ENCODE peak calls at places on chromosome 10, in nine cellular contexts. X is lung, W is uterus, R is hepatocyte, T is epithelial cell of esophagus, L is brain microvascular endothelial cell, E is GM20000, F is retinal pigment epithelial cell, C is GM12865. O is an unnamed sample.

GRCh38 chr10:84097787-84098353 is 41.4 kb upstream of the GHITM start:
- DNase-seq in X (no peak), W (no peak), R (peak), T (peak), L (no peak), E (no peak), F (no peak), C (peak), O (peak)

GRCh38 chr10:120517881-120518484 is 61.0 kb downstream of the PLPP4 start:
- DNase-seq in X (no peak), W (no peak), R (no peak), T (no peak), L (no peak), E (no peak), F (no peak), C (no peak), O (no peak)

GRCh38 chr10:72011468-72011867 is 47.3 kb downstream of the CHST3 start:
- DNase-seq in X (no peak), W (no peak), R (no peak), T (no peak), L (no peak), E (no peak), F (no peak), C (no peak), O (no peak)

GRCh38 chr10:112491144-112491543 is 44.1 kb downstream of the VTI1A start:
- DNase-seq in X (no peak), W (no peak), R (no peak), T (peak), L (peak), E (no peak), F (no peak), C (no peak), O (peak)

GRCh38 chr10:70866424-70866823 is 21.9 kb downstream of the PCBD1 start:
- DNase-seq in X (no peak), W (no peak), R (no peak), T (peak), L (peak), E (no peak), F (no peak), C (peak), O (peak)

GRCh38 chr10:85851300-85851699 is 515.3 kb downstream of the GRID1 start:
- DNase-seq in X (no peak), W (no peak), R (peak), T (peak), L (peak), E (peak), F (no peak), C (no peak), O (peak)

GRCh38 chr10:68330852-68331454 is 911 bp upstream of the HNRNPH3 start:
- DNase-seq in X (no peak), W (peak), R (peak), T (peak), L (no peak), E (no peak), F (no peak), C (peak), O (no peak)

GRCh38 chr10:72260215-72260587 is 13.5 kb upstream of the DDIT4 start:
- DNase-seq in X (no peak), W (no peak), R (no peak), T (no peak), L (no peak), E (no peak), F (no peak), C (no peak), O (no peak)

GRCh38 chr10:114822771-114823463 is 1.3 kb downstream of the FHIP2A start:
- DNase-seq in X (no peak), W (no peak), R (peak), T (peak), L (no peak), E (no peak), F (no peak), C (no peak), O (peak)

GRCh38 chr10:132793871-132794849 is 8.2 kb upstream of the NKX6-2 start:
- DNase-seq in X (no peak), W (no peak), R (no peak), T (no peak), L (no peak), E (no peak), F (no peak), C (no peak), O (no peak)
- TF ChIP-seq CTCF in X (no peak), W (no peak), R (no peak), T (no peak), L (no peak), E (no peak), F (peak), C (no peak), O (no peak)

GRCh38 chr10:17503795-17504194 is 49.4 kb upstream of the ST8SIA6 start:
- DNase-seq in X (no peak), W (no peak), R (no peak), T (no peak), L (no peak), E (no peak), F (no peak), C (no peak), O (no peak)
- TF ChIP-seq CTCF in X (no peak), W (no peak), R (no peak), T (no peak), L (no peak), E (no peak), F (no peak), C (no peak), O (no peak)

GRCh38 chr10:35934637-35934995 is 292.5 kb upstream of the FZD8 start:
- DNase-seq in X (no peak), W (no peak), R (no peak), T (no peak), L (no peak), E (no peak), F (no peak), C (peak), O (no peak)

GRCh38 chr10:35938160-35938559 is 296.1 kb upstream of the FZD8 start:
- DNase-seq in X (no peak), W (no peak), R (no peak), T (no peak), L (no peak), E (no peak), F (no peak), C (no peak), O (no peak)

GRCh38 chr10:35933940-35934636 is 292.0 kb upstream of the FZD8 start:
- DNase-seq in X (no peak), W (no peak), R (no peak), T (no peak), L (no peak), E (no peak), F (no peak), C (no peak), O (no peak)

GRCh38 chr10:35940067-35940989 is 298.2 kb upstream of the FZD8 start:
- DNase-seq in X (no peak), W (peak), R (peak), T (no peak), L (no peak), E (no peak), F (no peak), C (no peak), O (no peak)

GRCh38 chr10:35937538-35937937 is 295.4 kb upstream of the FZD8 start:
- DNase-seq in X (no peak), W (no peak), R (no peak), T (no peak), L (no peak), E (no peak), F (no peak), C (no peak), O (no peak)
- TF ChIP-seq CTCF in X (no peak), W (no peak), R (no peak), T (no peak), L (no peak), E (no peak), F (no peak), C (no peak), O (no peak)

DNA sequence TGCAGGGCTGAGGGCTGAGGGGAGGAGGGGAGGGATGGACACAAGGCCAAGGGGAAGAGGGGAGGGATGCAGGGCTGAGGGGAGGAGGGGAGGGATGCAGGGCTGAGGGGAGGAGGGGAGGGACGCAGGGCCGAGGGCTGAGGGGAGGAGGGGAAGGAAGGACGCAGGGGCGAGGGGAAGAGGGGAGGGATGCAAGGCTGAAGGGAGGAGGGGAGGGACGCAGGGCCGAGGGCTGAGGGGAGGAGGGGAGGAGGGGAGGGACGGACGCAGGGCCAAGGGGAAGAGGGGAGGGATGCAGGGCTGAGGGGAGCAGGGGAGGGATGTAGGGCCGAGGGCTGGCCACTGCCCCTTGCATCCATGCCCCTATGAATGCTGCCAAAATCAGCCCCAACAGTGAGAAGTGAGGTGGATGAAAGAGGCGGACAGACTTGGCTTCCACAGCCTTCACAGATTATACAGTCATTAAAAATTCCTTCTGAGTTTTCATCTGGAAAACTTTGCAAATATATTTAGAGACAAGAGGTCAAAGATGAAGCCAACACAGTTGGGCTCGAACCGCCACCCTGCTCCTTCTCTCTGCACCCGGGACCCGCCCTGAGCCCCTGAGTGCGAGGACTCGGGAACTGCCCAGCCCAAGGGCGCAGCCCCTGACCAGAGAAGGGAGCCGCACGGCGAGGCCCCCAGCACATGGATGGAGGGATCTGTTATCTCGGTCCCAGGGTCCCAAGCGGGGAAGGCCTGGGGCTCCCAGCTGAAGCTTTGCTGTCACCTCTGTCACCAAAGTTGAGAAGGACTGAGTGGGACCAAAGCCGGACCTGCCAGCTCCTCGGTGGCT is 65.8 kb downstream of the DIP2C start:
- DNase-seq in X (no peak), W (no peak), R (no peak), T (no peak), L (no peak), E (no peak), F (no peak), C (no peak), O (no peak)
- TF ChIP-seq CTCF in X (no peak), W (no peak), R (no peak), T (no peak), L (no peak), E (no peak), F (no peak), C (no peak), O (no peak)

GRCh38 chr10:110680473-110681020 is 36.4 kb downstream of the RBM20 start:
- DNase-seq in X (no peak), W (no peak), R (no peak), T (peak), L (no peak), E (no peak), F (no peak), C (no peak), O (no peak)

GRCh38 chr10:110682348-110682747 is 38.2 kb downstream of the RBM20 start:
- DNase-seq in X (no peak), W (no peak), R (no peak), T (no peak), L (no peak), E (no peak), F (no peak), C (no peak), O (no peak)

GRCh38 chr10:110684800-110685446 is 40.8 kb downstream of the RBM20 start:
- DNase-seq in X (peak), W (no peak), R (no peak), T (no peak), L (peak), E (no peak), F (no peak), C (no peak), O (no peak)

GRCh38 chr10:110679633-110680472 is 35.7 kb downstream of the RBM20 start:
- DNase-seq in X (no peak), W (no peak), R (no peak), T (no peak), L (no peak), E (no peak), F (no peak), C (no peak), O (no peak)

GRCh38 chr10:110681023-110681681 is 37.0 kb downstream of the RBM20 start:
- DNase-seq in X (peak), W (no peak), R (peak), T (peak), L (peak), E (peak), F (no peak), C (peak), O (peak)
- TF ChIP-seq CTCF in X (no peak), W (no peak), R (peak), T (peak), L (peak), E (no peak), F (peak), C (peak), O (peak)

GRCh38 chr10:75191821-75192568 is 18.6 kb upstream of the VDAC2 start:
- DNase-seq in X (peak), W (peak), R (peak), T (peak), L (peak), E (no peak), F (peak), C (no peak), O (peak)
- TF ChIP-seq CTCF in X (no peak), W (no peak), R (no peak), T (no peak), L (no peak), E (no peak), F (no peak), C (no peak), O (peak)

GRCh38 chr10:105800626-105801025 is 1159.5 kb downstream of the SORCS3 start:
- DNase-seq in X (no peak), W (no peak), R (no peak), T (no peak), L (no peak), E (no peak), F (peak), C (no peak), O (no peak)

GRCh38 chr10:105803206-105803605 is 1162.1 kb downstream of the SORCS3 start:
- DNase-seq in X (no peak), W (no peak), R (peak), T (no peak), L (no peak), E (no peak), F (no peak), C (no peak), O (no peak)

GRCh38 chr10:105793071-105793470 is 1152.0 kb downstream of the SORCS3 start:
- DNase-seq in X (no peak), W (no peak), R (no peak), T (peak), L (no peak), E (no peak), F (peak), C (no peak), O (peak)

GRCh38 chr10:105797234-105797890 is 1156.3 kb downstream of the SORCS3 start:
- DNase-seq in X (no peak), W (no peak), R (peak), T (peak), L (peak), E (peak), F (peak), C (peak), O (peak)
- TF ChIP-seq CTCF in X (peak), W (no peak), R (peak), T (peak), L (no peak), E (peak), F (peak), C (peak), O (peak)

GRCh38 chr10:18097524-18097923 is 42.7 kb upstream of the CACNB2 start:
- DNase-seq in X (no peak), W (no peak), R (no peak), T (peak), L (peak), E (no peak), F (peak), C (no peak), O (peak)

GRCh38 chr10:18100664-18101063 is 39.6 kb upstream of the CACNB2 start:
- DNase-seq in X (no peak), W (no peak), R (no peak), T (no peak), L (no peak), E (no peak), F (no peak), C (no peak), O (no peak)

GRCh38 chr10:18098201-18098600 is 42.0 kb upstream of the CACNB2 start:
- DNase-seq in X (no peak), W (no peak), R (no peak), T (no peak), L (no peak), E (no peak), F (no peak), C (no peak), O (no peak)

GRCh38 chr10:18102404-18102803 is 37.8 kb upstream of the CACNB2 start:
- DNase-seq in X (no peak), W (no peak), R (no peak), T (no peak), L (no peak), E (no peak), F (no peak), C (no peak), O (no peak)

DNA sequence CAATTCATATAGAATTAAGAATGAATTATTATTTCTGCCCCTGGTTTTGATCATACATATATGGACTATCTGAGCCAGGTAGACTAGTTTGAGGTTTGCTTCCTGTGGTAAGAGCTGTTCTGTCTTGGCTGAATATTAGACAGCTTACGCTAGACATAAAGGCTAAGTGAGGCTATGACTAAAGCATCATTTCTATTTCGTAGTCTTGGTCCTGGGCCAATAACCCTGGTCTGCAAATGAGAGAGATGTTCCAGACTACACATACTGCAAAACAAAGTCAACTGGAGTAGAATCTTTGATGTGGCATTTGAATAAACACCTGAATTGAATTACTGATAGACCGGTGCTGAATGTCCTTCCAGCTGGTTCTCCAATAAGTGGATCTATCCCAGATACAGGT is 40.8 kb upstream of the CACNB2 start:
- DNase-seq in X (no peak), W (no peak), R (no peak), T (no peak), L (no peak), E (no peak), F (no peak), C (no peak), O (no peak)
- TF ChIP-seq CTCF in X (no peak), W (no peak), R (no peak), T (no peak), L (no peak), E (no peak), F (no peak), C (no peak), O (no peak)

DNA sequence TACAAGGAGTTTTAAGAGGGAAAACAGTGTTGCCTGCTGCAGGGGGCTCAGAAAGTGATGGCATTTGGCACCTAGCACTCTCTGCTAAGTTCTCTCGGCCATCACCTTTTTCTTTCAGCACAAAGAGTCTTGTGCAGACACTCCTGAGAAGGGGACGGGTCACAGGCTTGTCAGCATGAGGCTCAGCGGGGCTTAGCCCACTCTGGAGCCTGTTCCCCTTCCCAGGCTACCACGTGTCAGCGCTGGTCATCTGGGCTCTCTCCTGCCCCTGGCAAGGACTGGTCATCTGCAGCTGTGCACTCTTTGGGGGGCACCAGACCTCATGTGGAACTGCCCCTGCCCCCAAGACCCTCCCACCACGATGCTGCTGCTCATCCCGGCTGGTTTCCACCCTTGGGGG is 152.1 kb upstream of the MKI67 start:
- DNase-seq in X (no peak), W (no peak), R (no peak), T (no peak), L (no peak), E (no peak), F (no peak), C (no peak), O (no peak)
- TF ChIP-seq CTCF in X (no peak), W (no peak), R (no peak), T (no peak), L (no peak), E (no peak), F (no peak), C (no peak), O (no peak)

GRCh38 chr10:29011511-29011910 is 277.4 kb upstream of the LYZL1 start:
- DNase-seq in X (no peak), W (no peak), R (no peak), T (no peak), L (no peak), E (no peak), F (peak), C (no peak), O (no peak)
- TF ChIP-seq CTCF in X (no peak), W (no peak), R (no peak), T (no peak), L (no peak), E (no peak), F (no peak), C (no peak), O (no peak)